ENCODE peak calls at places on chromosomes 1 and 21, in ten cellular contexts. O is choroid plexus epithelial cell, C is GM12878, L is suprapubic skin, V is stomach, I is cardiac fibroblast, T is cardiac muscle cell, A is fibroblast of the aortic adventitia, E is body of pancreas, J is fibroblast of pulmonary artery. U is an unnamed sample.

GRCh38 chr1:3864884-3865283 is 7.6 kb downstream of the DFFB start:
- DNase-seq in L (no peak), V (no peak), C (peak), T (no peak), J (no peak), I (no peak), O (no peak), A (no peak), E (no peak), U (no peak)

GRCh38 chr21:46065993-46066842 is 31.7 kb upstream of the COL6A2 start:
- DNase-seq in I (no peak), E (no peak), O (peak), V (no peak), C (no peak), J (no peak), T (no peak), L (peak), A (peak), U (no peak)

GRCh38 chr21:26332873-26333272 is 162.3 kb upstream of the APP start:
- DNase-seq in C (no peak), L (no peak), T (no peak), E (no peak), V (no peak), A (no peak), O (no peak), J (no peak), I (no peak), U (no peak)

GRCh38 chr1:77757066-77757584 is 2.5 kb downstream of the USP33 start:
- DNase-seq in E (no peak), C (no peak), J (peak), I (no peak), O (peak), A (peak), L (no peak), T (peak), V (no peak), U (no peak)

GRCh38 chr1:115642168-115643072 is 650 bp downstream of the VANGL1 start:
- DNase-seq in T (peak), J (peak), I (peak), V (peak), A (peak), O (peak), C (peak), E (peak), L (no peak), U (peak)

GRCh38 chr1:93821412-93822144 is 57.4 kb downstream of the DNTTIP2 start:
- DNase-seq in O (no peak), C (no peak), J (no peak), E (no peak), T (no peak), L (no peak), A (no peak), V (no peak), I (peak), U (no peak)

GRCh38 chr1:8463144-8463927 is 145.4 kb downstream of the SLC45A1 start:
- DNase-seq in T (peak), A (peak), C (no peak), I (peak), J (peak), O (peak), V (peak), L (no peak), E (peak), U (no peak)

GRCh38 chr1:59730302-59730701 is 84.4 kb upstream of the HOOK1 start:
- DNase-seq in A (peak), L (no peak), E (no peak), J (peak), V (no peak), C (no peak), T (peak), I (peak), O (peak), U (no peak)

GRCh38 chr1:61322769-61323168 is 240.4 kb downstream of the NFIA start:
- DNase-seq in C (no peak), L (no peak), O (no peak), V (no peak), J (no peak), T (no peak), E (peak), I (peak), A (no peak), U (no peak)

GRCh38 chr1:185786524-185786923 is 52.3 kb downstream of the HMCN1 start:
- DNase-seq in A (no peak), C (no peak), I (peak), L (no peak), V (no peak), J (no peak), T (no peak), E (no peak), O (no peak), U (no peak)

GRCh38 chr1:205585835-205586785 is 45.7 kb downstream of the ELK4 start:
- DNase-seq in O (no peak), J (no peak), V (no peak), E (peak), L (peak), I (no peak), C (no peak), A (no peak), T (no peak), U (no peak)

GRCh38 chr1:89759036-89759435 is 61.8 kb upstream of the LRRC8D start:
- DNase-seq in O (no peak), V (no peak), J (peak), T (peak), C (no peak), L (no peak), E (no peak), A (peak), I (no peak), U (no peak)

GRCh38 chr1:114152211-114153050 is 1.2 kb downstream of the SYT6 start:
- DNase-seq in T (peak), O (peak), V (peak), A (peak), L (no peak), E (peak), I (peak), C (no peak), J (peak), U (no peak)

GRCh38 chr1:114154963-114155322 is 1.3 kb upstream of the SYT6 start:
- DNase-seq in I (peak), J (no peak), C (no peak), A (peak), T (peak), E (no peak), O (no peak), L (no peak), V (no peak), U (no peak)

GRCh38 chr1:114154146-114154962 is 685 bp upstream of the SYT6 start:
- DNase-seq in J (peak), A (peak), E (no peak), O (peak), I (peak), C (no peak), V (no peak), L (no peak), T (peak), U (no peak)

GRCh38 chr1:114153051-114153620 is 533 bp downstream of the SYT6 start:
- DNase-seq in E (no peak), J (no peak), C (no peak), A (no peak), V (no peak), O (no peak), L (no peak), T (no peak), I (no peak), U (no peak)

GRCh38 chr1:114153621-114154145 is at the start of gene SYT6:
- DNase-seq in J (no peak), I (no peak), T (no peak), E (no peak), C (no peak), A (no peak), O (no peak), V (no peak), L (no peak), U (no peak)
- H3K4me3 ChIP-seq in J (no peak), I (no peak), T (peak), E (peak), C (no peak), A (peak), O (no peak), V (peak), L (peak), U (no peak)

GRCh38 chr1:28893403-28894102 is 20.8 kb upstream of the EPB41 start:
- DNase-seq in V (no peak), A (no peak), I (peak), C (no peak), E (no peak), T (no peak), J (peak), L (no peak), O (peak), U (no peak)
- TF ChIP-seq CTCF in V (no peak), A (no peak), I (peak), C (peak), E (no peak), T (peak), J (peak), L (no peak), O (peak), U (peak)

GRCh38 chr1:46401964-46402626 is 8.0 kb downstream of the FAAH start:
- DNase-seq in L (peak), J (peak), E (peak), V (peak), C (no peak), I (peak), A (peak), T (peak), O (peak), U (no peak)
- H3K4me3 ChIP-seq in L (no peak), J (no peak), E (no peak), V (peak), C (no peak), I (no peak), A (no peak), T (no peak), O (no peak), U (no peak)

GRCh38 chr21:35559128-35559831 is 501.0 kb downstream of the SETD4 start:
- DNase-seq in A (peak), T (peak), V (no peak), C (no peak), E (peak), L (no peak), I (peak), J (peak), O (peak), U (no peak)
- TF ChIP-seq CTCF in A (no peak), T (no peak), V (no peak), C (no peak), E (no peak), L (no peak), I (peak), J (no peak), O (no peak), U (no peak)